ENCODE peak calls at places on chromosomes 13 and 19, in four cellular contexts. A is body of pancreas, T is lower leg skin, R is kidney epithelial cell. D is an unnamed sample.
A peak's percentile ranks its signal among the peaks of the same experiment; 100 is the strongest.

GRCh38 chr13:97567510-97568243 is 133.7 kb downstream of the RAP2A start:
- DNase-seq in T (peak; percentile 32), R (peak; percentile 28), A (peak; percentile 54), D (no peak)

GRCh38 chr19:33387351-33388230 is 14.1 kb downstream of the CEBPG start:
- DNase-seq in T (no peak), R (no peak), A (no peak), D (no peak)

GRCh38 chr19:39409886-39410619 is 2.4 kb upstream of the PLEKHG2 start:
- DNase-seq in A (peak; percentile 63), R (no peak), T (peak; percentile 76), D (no peak)

GRCh38 chr13:102680842-102681725 is 13.8 kb downstream of the METTL21C start:
- DNase-seq in T (no peak), A (no peak), R (no peak), D (no peak)

GRCh38 chr13:105278797-105279425 is 1256.6 kb downstream of the EFNB2 start:
- DNase-seq in R (no peak), A (no peak), T (no peak), D (no peak)

GRCh38 chr13:75197803-75198202 is 284.2 kb downstream of the TBC1D4 start:
- DNase-seq in T (no peak), A (no peak), R (no peak), D (no peak)

GRCh38 chr19:623974-624373 is 9.4 kb downstream of the POLRMT start:
- DNase-seq in T (no peak), R (peak; percentile 65), A (no peak), D (no peak)

GRCh38 chr19:30212574-30212973 is 159.6 kb upstream of the ZNF536 start:
- DNase-seq in T (no peak), R (no peak), A (no peak), D (no peak)

GRCh38 chr19:50377051-50377441 is 789 bp downstream of the NR1H2 start:
- DNase-seq in A (peak; percentile 62), T (no peak), R (no peak), D (no peak)

GRCh38 chr19:49486710-49487276 is 615 bp upstream of the RPL13A start:
- DNase-seq in T (no peak), R (no peak), A (no peak), D (no peak)

DNA sequence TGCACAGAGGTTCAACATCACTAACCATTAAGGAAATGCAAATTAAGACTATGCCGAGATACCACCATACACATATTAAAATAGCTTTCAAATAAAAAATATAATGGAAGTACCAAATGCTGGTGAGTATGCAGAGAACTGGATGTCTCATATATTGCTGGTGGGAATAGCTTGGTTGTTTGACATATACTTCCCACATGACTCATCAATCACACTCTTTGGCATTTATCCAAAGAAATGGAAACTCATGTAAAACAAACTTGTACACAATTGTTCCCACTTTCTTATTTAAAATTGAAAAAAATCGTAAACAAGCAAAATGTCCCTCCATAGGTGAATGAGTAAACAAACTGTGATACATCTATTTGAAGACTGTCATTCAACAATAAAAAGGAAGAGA is 982.6 kb upstream of the ATXN8OS start:
- DNase-seq in T (no peak), R (no peak), A (no peak), D (no peak)
- TF ChIP-seq CTCF in T (no peak), R (no peak), A (no peak), D (no peak)

GRCh38 chr19:18477974-18478373 is 40.0 kb upstream of the ISYNA1 start:
- DNase-seq in T (no peak), A (no peak), R (no peak), D (no peak)

GRCh38 chr19:18476507-18477041 is 38.6 kb upstream of the ISYNA1 start:
- DNase-seq in R (no peak), T (no peak), A (no peak), D (no peak)

GRCh38 chr19:18475762-18476331 is 37.9 kb upstream of the ISYNA1 start:
- DNase-seq in T (no peak), R (no peak), A (no peak), D (no peak)

GRCh38 chr19:18478545-18479311 is 40.8 kb upstream of the ISYNA1 start:
- DNase-seq in T (peak; percentile 87), A (peak; percentile 45), R (peak; percentile 49), D (no peak)

DNA sequence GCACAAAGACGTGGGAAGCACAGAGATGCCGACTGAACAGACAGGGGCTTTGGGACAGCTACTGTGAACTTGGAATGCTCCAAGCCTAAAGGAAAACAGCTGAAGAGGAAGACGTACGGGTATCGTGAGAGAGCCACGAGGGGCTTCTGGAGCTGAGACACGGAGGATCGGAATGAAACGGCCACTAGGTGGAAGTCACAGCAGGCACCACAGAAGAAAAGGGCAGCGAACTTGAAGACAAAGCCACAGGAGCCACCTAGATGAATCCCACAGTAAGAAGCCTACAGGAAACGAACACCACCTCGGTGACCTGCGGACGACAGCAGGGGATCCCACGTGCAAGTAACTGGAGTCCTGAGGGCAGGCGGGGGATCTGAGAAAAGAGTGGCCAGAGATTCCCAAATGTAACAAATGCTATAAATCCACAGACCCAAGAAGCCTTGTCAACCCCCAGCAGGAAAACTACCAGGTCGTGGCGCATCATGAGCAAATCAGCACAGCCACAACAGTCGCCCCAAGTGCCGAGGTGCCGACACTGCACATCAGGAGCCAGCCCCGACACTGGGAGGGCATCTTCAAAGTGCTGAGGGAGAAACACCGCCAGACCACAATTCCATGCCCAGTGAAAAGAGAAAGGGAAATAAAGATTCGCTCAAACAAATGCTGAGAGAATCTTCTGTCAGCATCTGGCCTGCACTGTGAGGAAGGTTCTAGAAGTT is 39.3 kb upstream of the ISYNA1 start:
- DNase-seq in A (no peak), R (no peak), T (no peak), D (no peak)
- TF ChIP-seq CTCF in A (peak; percentile 9), R (no peak), T (no peak), D (peak; percentile 12)

GRCh38 chr19:48069435-48069834 is 25.6 kb upstream of the CABP5 start:
- DNase-seq in R (no peak), A (no peak), T (no peak), D (no peak)
- TF ChIP-seq CTCF in R (no peak), A (no peak), T (no peak), D (peak; percentile 14)

GRCh38 chr19:3762501-3763459 is at the start of gene MRPL54:
- DNase-seq in A (peak; percentile 99), T (peak; percentile 99), R (peak; percentile 97), D (peak; percentile 99)
- TF ChIP-seq CTCF in A (no peak), T (no peak), R (no peak), D (no peak)

GRCh38 chr13:30871713-30872029 is 34.4 kb upstream of the MEDAG start:
- DNase-seq in R (no peak), A (no peak), T (no peak), D (no peak)

GRCh38 chr13:30870916-30871712 is 35.0 kb upstream of the MEDAG start:
- DNase-seq in T (no peak), A (no peak), R (no peak), D (no peak)

GRCh38 chr13:30868806-30869470 is 37.1 kb upstream of the MEDAG start:
- DNase-seq in T (no peak), A (no peak), R (no peak), D (no peak)

GRCh38 chr13:30870049-30870884 is 35.8 kb upstream of the MEDAG start:
- DNase-seq in R (no peak), T (peak; percentile 89), A (peak; percentile 34), D (no peak)

GRCh38 chr13:30869491-30869890 is 36.6 kb upstream of the MEDAG start:
- DNase-seq in A (no peak), R (no peak), T (no peak), D (no peak)
- TF ChIP-seq CTCF in A (no peak), R (no peak), T (no peak), D (no peak)

GRCh38 chr13:51435002-51435578 is 17.7 kb downstream of the INTS6 start:
- DNase-seq in T (no peak), R (no peak), A (no peak), D (no peak)

GRCh38 chr13:51437550-51438127 is 15.2 kb downstream of the INTS6 start:
- DNase-seq in R (no peak), A (no peak), T (no peak), D (no peak)

GRCh38 chr13:51426982-51427381 is 25.9 kb downstream of the INTS6 start:
- DNase-seq in T (no peak), A (no peak), R (no peak), D (no peak)

DNA sequence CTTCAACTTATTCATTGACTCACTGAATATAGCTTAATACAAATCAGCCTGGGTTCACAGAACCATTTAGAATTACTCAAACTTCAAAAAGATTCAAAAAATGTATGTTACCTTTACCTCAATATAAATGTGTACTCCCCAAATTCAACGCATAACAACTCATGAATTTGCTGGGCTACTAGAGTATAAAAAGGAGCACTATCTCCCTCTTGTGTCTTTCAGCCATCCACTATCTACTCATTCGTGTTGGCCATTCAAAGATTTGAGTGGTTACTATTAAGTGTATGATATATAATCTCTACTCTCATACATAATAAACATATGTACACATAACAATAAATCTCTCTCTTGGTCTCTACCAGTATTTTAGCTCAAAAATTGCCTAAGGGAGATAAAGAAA is 20.3 kb downstream of the INTS6 start:
- DNase-seq in R (no peak), A (no peak), T (no peak), D (no peak)
- TF ChIP-seq CTCF in R (no peak), A (no peak), T (no peak), D (no peak)

GRCh38 chr13:55999709-56000108 is 1141.0 kb upstream of the PRR20A start:
- DNase-seq in A (no peak), T (no peak), R (no peak), D (no peak)
- TF ChIP-seq CTCF in A (no peak), T (no peak), R (no peak), D (peak; percentile 31)

GRCh38 chr19:13574933-13575332 is 68.7 kb upstream of the CACNA1A start:
- DNase-seq in A (no peak), T (no peak), R (no peak), D (no peak)
- TF ChIP-seq CTCF in A (no peak), T (no peak), R (no peak), D (peak; percentile 37)

D was measured in progenitor cell of endocrine pancreas.